ENCODE peak calls at places on chromosomes 3 and 15, in five cellular contexts. V, K, A, H and I are unnamed samples.

GRCh38 chr15:99409097-99409473 is 156.7 kb upstream of the MEF2A start:
- DNase-seq in V (peak), K (peak), H (peak), A (peak), I (no peak)

GRCh38 chr15:73949496-73949895 is 23.2 kb downstream of the LOXL1 start:
- DNase-seq in H (no peak), A (no peak), K (peak), V (no peak), I (no peak)

GRCh38 chr3:113812854-113813253 is 25.7 kb upstream of the GRAMD1C start:
- DNase-seq in H (no peak), V (no peak), K (no peak), A (no peak), I (no peak)

GRCh38 chr3:43503067-43503728 is 118.6 kb downstream of the ANO10 start:
- DNase-seq in H (no peak), V (no peak), K (no peak), A (peak), I (no peak)

GRCh38 chr15:26113296-26113695 is 250.2 kb upstream of the ATP10A start:
- DNase-seq in A (no peak), H (no peak), V (no peak), K (no peak), I (no peak)

GRCh38 chr3:73729969-73730440 is 105.3 kb upstream of the PDZRN3 start:
- DNase-seq in V (no peak), K (no peak), A (no peak), H (no peak), I (no peak)

GRCh38 chr3:151394611-151395010 is 10.1 kb upstream of the P2RY12 start:
- DNase-seq in H (no peak), V (no peak), K (no peak), A (no peak), I (no peak)

GRCh38 chr15:90875549-90875981 is 7.2 kb downstream of the FURIN start:
- DNase-seq in K (peak), V (no peak), H (no peak), A (no peak), I (no peak)

GRCh38 chr15:50181983-50182232 is at the start of gene SLC27A2:
- DNase-seq in V (no peak), H (no peak), K (no peak), A (peak), I (peak)

GRCh38 chr3:119257654-119258410 is 17.2 kb upstream of the B4GALT4 start:
- DNase-seq in H (no peak), V (no peak), K (no peak), A (peak), I (no peak)

DNA sequence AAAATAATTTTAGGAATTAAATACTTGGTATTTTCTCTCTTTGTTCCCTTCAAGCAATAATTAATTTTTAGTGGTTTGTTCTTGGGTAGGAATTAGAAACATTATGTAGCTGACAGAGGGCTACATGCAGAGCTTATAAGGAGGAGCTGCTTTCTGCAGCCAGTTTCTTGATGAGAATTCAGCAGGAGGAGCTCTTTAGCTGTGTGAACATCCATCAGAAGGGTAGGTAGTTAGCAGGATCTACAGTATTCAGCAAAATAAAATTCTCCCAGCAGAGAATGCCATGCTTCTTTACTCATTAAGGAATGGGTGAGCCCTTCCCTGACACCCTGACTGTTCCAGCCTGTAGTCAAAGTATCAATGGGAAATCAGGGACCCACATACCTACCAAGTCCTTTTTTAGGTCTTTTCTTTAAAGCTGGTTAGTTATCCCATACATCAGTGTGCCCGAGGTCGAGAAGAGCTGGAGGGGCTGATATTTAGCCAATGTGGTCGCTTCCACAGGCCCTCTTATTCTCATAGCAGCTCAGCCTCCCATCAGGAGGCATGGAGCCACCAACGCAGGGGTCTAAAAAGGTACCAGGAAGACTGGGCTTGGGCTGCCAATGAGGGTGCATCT is 54.0 kb downstream of the KCNAB1 start:
- DNase-seq in A (peak), K (no peak), V (no peak), H (no peak), I (no peak)
- TF ChIP-seq CTCF in A (peak), K (no peak), V (no peak), H (no peak), I (peak)

GRCh38 chr3:50603261-50604109 is 8.1 kb downstream of the CISH start:
- DNase-seq in K (no peak), V (no peak), A (no peak), H (no peak), I (no peak)
- TF ChIP-seq CTCF in K (no peak), V (no peak), A (no peak), H (no peak), I (no peak)

GRCh38 chr3:194296448-194296831 is 54.7 kb downstream of the CPN2 start:
- DNase-seq in A (peak), H (no peak), V (no peak), K (no peak), I (no peak)
- TF ChIP-seq CTCF in A (no peak), H (no peak), V (no peak), K (no peak), I (no peak)

GRCh38 chr3:143121240-143122088 is 1.9 kb downstream of the CHST2 start:
- DNase-seq in H (peak), V (no peak), K (peak), A (peak), I (peak)
- TF ChIP-seq CTCF in H (peak), V (no peak), K (peak), A (peak), I (peak)

GRCh38 chr15:30030350-30030749 is 52.4 kb upstream of the GOLGA8J start:
- DNase-seq in V (no peak), K (no peak), A (no peak), H (no peak), I (no peak)
- TF ChIP-seq CTCF in V (no peak), K (no peak), A (no peak), H (no peak), I (no peak)

DNA sequence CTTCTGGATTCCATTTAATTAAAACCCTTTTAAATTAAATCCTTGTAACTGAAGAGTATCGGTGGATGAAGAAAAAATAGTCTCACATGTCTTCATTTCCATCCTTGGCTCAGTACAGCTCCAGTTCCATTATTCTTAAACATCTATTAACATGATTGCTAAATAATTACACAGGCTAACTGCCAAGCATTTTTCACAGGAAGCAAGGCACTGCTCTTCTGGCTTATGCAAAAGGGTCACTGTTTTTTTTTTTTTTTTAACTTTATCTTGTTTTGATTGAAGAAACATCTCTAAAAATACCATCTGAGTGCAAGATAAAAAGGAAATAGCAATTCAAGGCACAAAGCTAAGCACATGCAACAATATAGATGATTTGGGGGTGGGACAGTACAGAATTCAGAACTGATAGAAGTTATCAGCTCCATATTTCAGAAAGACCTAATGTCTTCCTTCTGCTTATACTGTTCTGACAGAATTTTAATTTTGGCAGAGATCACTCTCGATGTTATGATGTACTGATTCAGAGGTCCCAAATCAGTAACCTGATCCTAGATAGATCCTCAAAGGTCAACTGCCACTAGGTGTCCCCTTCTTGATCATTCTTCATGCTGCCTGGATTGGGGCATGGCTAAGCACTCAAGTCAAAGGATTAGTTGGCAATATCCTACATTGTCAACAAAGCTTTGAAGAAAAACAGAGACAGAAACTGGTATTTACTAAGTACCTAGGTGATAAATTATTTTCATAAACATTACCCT is 57.8 kb upstream of the ACTC1 start:
- DNase-seq in A (peak), H (no peak), V (no peak), K (no peak), I (no peak)
- TF ChIP-seq CTCF in A (no peak), H (no peak), V (no peak), K (no peak), I (peak)